ENCODE peak calls at places on chromosomes 13 and 19, in seven cellular contexts. U, H, Y, V, R, X and J are unnamed samples.

GRCh38 chr19:31177230-31177629 is 172.0 kb downstream of the TSHZ3 start:
- DNase-seq in U (no peak), H (no peak), Y (no peak), V (no peak), R (no peak), X (no peak), J (no peak)

GRCh38 chr13:114144606-114145244 is 12.3 kb upstream of the RASA3 start:
- DNase-seq in U (no peak), H (no peak), Y (no peak), V (no peak), R (no peak), X (no peak), J (no peak)

GRCh38 chr19:35751839-35752745 is 3.7 kb downstream of the LIN37 start:
- DNase-seq in U (no peak), H (no peak), Y (no peak), V (no peak), R (no peak), X (no peak), J (no peak)

GRCh38 chr13:70183041-70183440 is 74.8 kb upstream of the KLHL1 start:
- DNase-seq in U (peak), H (no peak), Y (no peak), V (no peak), R (no peak), X (no peak), J (no peak)

GRCh38 chr13:84446972-84447700 is 564.9 kb upstream of the SLITRK1 start:
- DNase-seq in U (no peak), H (peak), Y (no peak), V (no peak), R (no peak), X (no peak), J (no peak)

GRCh38 chr19:51824603-51825002 is 29.6 kb downstream of the FPR3 start:
- DNase-seq in U (no peak), H (no peak), Y (peak), V (no peak), R (no peak), X (no peak), J (no peak)

GRCh38 chr13:75761373-75761772 is 125.2 kb downstream of the LMO7 start:
- DNase-seq in U (no peak), H (no peak), Y (peak), V (no peak), R (no peak), X (no peak), J (peak)

GRCh38 chr13:93146584-93147292 is 79.9 kb upstream of the GPC6 start:
- DNase-seq in U (no peak), H (peak), Y (no peak), V (no peak), R (no peak), X (no peak), J (no peak)

GRCh38 chr19:4713384-4713951 is 10.2 kb downstream of the DPP9 start:
- DNase-seq in U (peak), H (no peak), Y (no peak), V (peak), R (no peak), X (no peak), J (no peak)

GRCh38 chr19:31290926-31291590 is 58.2 kb downstream of the TSHZ3 start:
- DNase-seq in U (no peak), H (no peak), Y (no peak), V (no peak), R (no peak), X (no peak), J (no peak)